ENCODE peak calls at places on chromosomes 5 and 9, in six cellular contexts. M is A549, N is SK-N-SH, E is HepG2, U is GM12878, L is K562. X is an unnamed sample.

GRCh38 chr9:116208417-116209232 is 55.0 kb downstream of the PAPPA start:
- DNase-seq in U (no peak), L (no peak), E (no peak), N (no peak), M (no peak), X (peak; percentile 76)

GRCh38 chr5:81787843-81788242 is 36.9 kb upstream of the SSBP2 start:
- DNase-seq in E (no peak), U (no peak), L (no peak), N (no peak), M (no peak), X (peak; percentile 80)

GRCh38 chr9:105065119-105066088 is 137.4 kb upstream of the ABCA1 start:
- DNase-seq in N (no peak), E (peak; percentile 91), M (no peak), U (no peak), L (no peak), X (no peak)

GRCh38 chr9:96519726-96520125 is 69.8 kb downstream of the HABP4 start:
- DNase-seq in N (no peak), U (no peak), L (no peak), E (no peak), M (no peak), X (no peak)

GRCh38 chr9:89791754-89792153 is 186.9 kb downstream of the GADD45G start:
- DNase-seq in E (no peak), L (no peak), M (no peak), N (no peak), U (no peak), X (no peak)

GRCh38 chr5:66757219-66757833 is 161.1 kb downstream of the MAST4 start:
- DNase-seq in N (peak; percentile 50), M (peak; percentile 7), U (no peak), L (no peak), E (peak; percentile 20), X (peak; percentile 44)

GRCh38 chr5:66904189-66904588 is 292.4 kb downstream of the CD180 start:
- DNase-seq in M (no peak), L (no peak), E (no peak), N (no peak), U (no peak), X (no peak)

GRCh38 chr5:172801184-172801671 is 30.2 kb upstream of the DUSP1 start:
- DNase-seq in M (no peak), N (no peak), E (peak; percentile 60), L (no peak), U (no peak), X (peak; percentile 98)

GRCh38 chr5:41636605-41637004 is 126.2 kb upstream of the PLCXD3 start:
- DNase-seq in L (no peak), E (peak; percentile 54), N (peak; percentile 21), M (peak; percentile 3), U (no peak), X (peak; percentile 28)

GRCh38 chr9:33690156-33690908 is 105.0 kb upstream of the PRSS3 start:
- DNase-seq in N (no peak), L (no peak), U (no peak), E (no peak), M (no peak), X (no peak)

GRCh38 chr5:173477320-173478055 is 139.0 kb downstream of the BOD1 start:
- DNase-seq in M (no peak), U (no peak), E (no peak), N (no peak), L (no peak), X (peak; percentile 93)

GRCh38 chr9:128153117-128153946 is 4.1 kb downstream of the LCN2 start:
- DNase-seq in U (no peak), M (no peak), L (peak; percentile 10), N (no peak), E (no peak), X (no peak)

GRCh38 chr5:168782172-168782571 is 203.0 kb upstream of the PANK3 start:
- DNase-seq in M (no peak), N (no peak), L (no peak), U (no peak), E (no peak), X (no peak)

GRCh38 chr5:143739741-143740140 is 72.2 kb upstream of the HMHB1 start:
- DNase-seq in E (no peak), U (no peak), L (no peak), M (no peak), N (no peak), X (peak; percentile 22)

GRCh38 chr5:3736926-3737325 is 141.3 kb downstream of the IRX1 start:
- DNase-seq in U (no peak), N (no peak), E (no peak), M (no peak), L (no peak), X (no peak)

GRCh38 chr5:759111-759741 is 25.3 kb downstream of the ZDHHC11B start:
- DNase-seq in E (peak; percentile 81), L (no peak), M (peak; percentile 84), U (no peak), N (peak; percentile 58), X (no peak)

GRCh38 chr9:37906312-37907239 is 2.6 kb upstream of the SLC25A51 start:
- DNase-seq in E (no peak), N (no peak), U (no peak), M (no peak), L (no peak), X (no peak)

GRCh38 chr9:3290231-3290840 is 235.5 kb downstream of the RFX3 start:
- DNase-seq in L (no peak), E (no peak), U (no peak), N (no peak), M (no peak), X (no peak)

GRCh38 chr5:10366310-10367297 is 13.1 kb downstream of the MARCHF6 start:
- DNase-seq in E (no peak), L (no peak), U (no peak), N (no peak), M (no peak), X (peak; percentile 54)

GRCh38 chr5:134086943-134087305 is 27.6 kb upstream of the TCF7 start:
- DNase-seq in L (no peak), M (no peak), U (no peak), N (no peak), E (no peak), X (no peak)

GRCh38 chr5:142357469-142358090 is 32.8 kb upstream of the SPRY4 start:
- DNase-seq in U (no peak), M (no peak), L (no peak), N (no peak), E (no peak), X (peak; percentile 10)

GRCh38 chr9:137462396-137463193 is 3.5 kb upstream of the NSMF start:
- DNase-seq in L (no peak), E (no peak), N (no peak), M (no peak), U (no peak), X (no peak)

GRCh38 chr5:178839319-178839704 is 20.4 kb upstream of the ZNF354B start:
- DNase-seq in U (no peak), E (peak; percentile 38), M (no peak), N (peak; percentile 34), L (peak; percentile 31), X (no peak)

GRCh38 chr9:4962085-4962484 is 23.0 kb upstream of the JAK2 start:
- DNase-seq in L (no peak), U (no peak), N (no peak), E (no peak), M (no peak), X (no peak)

GRCh38 chr5:149779071-149779470 is 49.0 kb downstream of the PPARGC1B start:
- DNase-seq in E (no peak), U (no peak), M (no peak), L (no peak), N (no peak), X (no peak)

GRCh38 chr5:131810510-131811249 is 13.9 kb upstream of the FNIP1 start:
- DNase-seq in E (peak; percentile 16), N (peak; percentile 37), M (no peak), U (no peak), L (no peak), X (peak; percentile 41)

GRCh38 chr5:152704286-152704685 is 299.2 kb upstream of the NMUR2 start:
- DNase-seq in U (no peak), N (no peak), M (no peak), E (no peak), L (no peak), X (no peak)

GRCh38 chr9:136409557-136410455 is 608 bp downstream of the ENTR1 start:
- DNase-seq in U (no peak), M (peak; percentile 57), N (peak; percentile 80), L (no peak), E (peak; percentile 30), X (peak; percentile 22)
- TF ChIP-seq SMC3 in U (no peak), M (no peak), N (no peak), L (no peak), E (no peak), X (no peak)

GRCh38 chr9:108655818-108656217 is 200.0 kb downstream of the ACTL7B start:
- DNase-seq in U (no peak), N (no peak), M (no peak), E (no peak), L (no peak), X (no peak)

GRCh38 chr9:108654566-108654965 is 201.2 kb downstream of the ACTL7B start:
- DNase-seq in U (no peak), N (no peak), E (no peak), M (no peak), L (no peak), X (no peak)

GRCh38 chr9:108650826-108651225 is 205.0 kb downstream of the ACTL7B start:
- DNase-seq in E (no peak), L (no peak), N (no peak), M (no peak), U (no peak), X (no peak)

DNA sequence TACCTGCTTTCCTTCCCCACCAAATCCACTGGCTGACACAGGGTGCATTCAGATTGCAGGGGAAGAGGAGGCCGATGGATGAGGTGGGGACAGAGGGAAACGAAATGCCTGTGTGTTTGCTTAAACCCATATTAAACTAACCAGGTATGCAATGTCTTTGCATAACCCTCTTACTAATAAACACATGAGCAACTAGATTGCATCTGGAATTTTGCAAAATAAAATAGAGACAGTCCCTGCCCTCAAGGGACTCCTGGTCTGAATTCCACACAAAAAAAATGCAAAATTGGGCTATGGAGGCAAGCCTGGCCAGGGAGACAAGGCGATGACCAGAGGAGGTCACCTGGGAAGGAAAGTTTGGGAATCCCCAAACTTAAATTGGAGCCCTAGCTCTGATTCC is 202.9 kb downstream of the ACTL7B start:
- DNase-seq in L (no peak), N (no peak), E (no peak), M (no peak), U (no peak), X (no peak)
- TF ChIP-seq SMC3 in L (no peak), N (no peak), E (no peak), M (no peak), U (no peak), X (no peak)

GRCh38 chr9:91967259-91967658 is 17.2 kb upstream of the ROR2 start:
- DNase-seq in N (no peak), M (no peak), L (no peak), E (no peak), U (no peak), X (no peak)
- TF ChIP-seq SMC3 in N (no peak), M (no peak), L (no peak), E (no peak), U (no peak), X (no peak)

GRCh38 chr9:104025945-104026344 is 68.2 kb upstream of the SMC2 start:
- DNase-seq in N (no peak), U (no peak), L (no peak), M (no peak), E (no peak), X (peak; percentile 7)

GRCh38 chr9:104025109-104025508 is 69.0 kb upstream of the SMC2 start:
- DNase-seq in U (no peak), L (no peak), E (no peak), M (no peak), N (no peak), X (no peak)

GRCh38 chr9:104028827-104029226 is 65.3 kb upstream of the SMC2 start:
- DNase-seq in E (no peak), N (no peak), M (no peak), L (no peak), U (no peak), X (no peak)

GRCh38 chr9:104027295-104027694 is 66.8 kb upstream of the SMC2 start:
- DNase-seq in U (peak; percentile 7), M (no peak), E (no peak), N (no peak), L (no peak), X (no peak)
- TF ChIP-seq SMC3 in U (no peak), M (no peak), E (no peak), N (no peak), L (no peak), X (no peak)

X was measured in IMR-90.